ENCODE peak calls at places on chromosome 13, in five cellular contexts. I is anterior cingulate cortex, F is progenitor cell of endocrine pancreas, K is NCI-H1105, O is left cardiac atrium. L is an unnamed sample.

GRCh38 chr13:108003626-108004025 is 211.7 kb downstream of the LIG4 start:
- DNase-seq in F (no peak), O (no peak), I (no peak), K (peak; percentile 98), L (no peak)

GRCh38 chr13:32378012-32378411 is 49.9 kb downstream of the N4BP2L1 start:
- DNase-seq in F (no peak), O (no peak), K (no peak), I (no peak), L (no peak)

GRCh38 chr13:32426981-32427851 is 714 bp downstream of the N4BP2L1 start:
- DNase-seq in F (peak; percentile 37), K (peak; percentile 27), O (peak; percentile 52), I (peak; percentile 35), L (no peak)

GRCh38 chr13:98556968-98557591 is 19.8 kb downstream of the STK24 start:
- DNase-seq in F (no peak), K (no peak), I (no peak), O (no peak), L (no peak)

GRCh38 chr13:61275740-61276139 is 139.9 kb downstream of the PCDH20 start:
- DNase-seq in F (no peak), I (no peak), K (no peak), O (no peak), L (no peak)

GRCh38 chr13:42832341-42833153 is 51.2 kb downstream of the FAM216B start:
- DNase-seq in K (no peak), O (peak; percentile 58), I (no peak), F (no peak), L (no peak)

GRCh38 chr13:24986826-24987225 is 109.1 kb upstream of the PABPC3 start:
- DNase-seq in O (no peak), I (no peak), F (no peak), K (no peak), L (no peak)

GRCh38 chr13:76286178-76286577 is 600.0 kb downstream of the KCTD12 start:
- DNase-seq in K (no peak), O (no peak), F (no peak), I (no peak), L (no peak)

GRCh38 chr13:84137292-84137691 is 255.0 kb upstream of the SLITRK1 start:
- DNase-seq in I (no peak), O (no peak), K (no peak), F (no peak), L (no peak)

GRCh38 chr13:20360835-20361412 is 128.8 kb upstream of the GJB6 start:
- DNase-seq in K (no peak), F (no peak), I (no peak), O (no peak), L (no peak)

GRCh38 chr13:73225983-73226382 is 167.2 kb downstream of the KLF5 start:
- DNase-seq in K (no peak), O (no peak), F (no peak), I (no peak), L (no peak)

GRCh38 chr13:51849145-51850101 is 4.4 kb upstream of the TMEM272 start:
- DNase-seq in K (no peak), O (no peak), I (no peak), F (no peak), L (peak; percentile 83)

GRCh38 chr13:95153647-95154405 is 147.4 kb downstream of the ABCC4 start:
- DNase-seq in K (no peak), I (no peak), F (no peak), O (no peak), L (no peak)

GRCh38 chr13:20487927-20488326 is 37.7 kb downstream of the CRYL1 start:
- DNase-seq in K (no peak), O (no peak), I (no peak), F (no peak), L (no peak)

L was measured in iPS DF 6.9.